ENCODE peak calls at places on chromosomes 7 and 10, in eight cellular contexts. L is effector CD4-positive, alpha-beta T cell; S is SK-N-SH; I is smooth muscle cell of the brain vasculature; R is NCI-H69; Q is fibroblast of mammary gland; P is AG10803; A is Caco-2. F is an unnamed sample.

GRCh38 chr10:91552706-91553105 is 80.2 kb downstream of the PPP1R3C start:
- DNase-seq in L (no peak), S (no peak), I (no peak), R (peak; percentile 41), Q (peak; percentile 27), P (peak; percentile 34), A (no peak), F (peak; percentile 54)

GRCh38 chr10:133178357-133179127 is 18.5 kb downstream of the KNDC1 start:
- DNase-seq in L (no peak), S (no peak), I (no peak), R (no peak), Q (no peak), P (no peak), A (no peak), F (no peak)

GRCh38 chr7:149881328-149882263 is 7.8 kb downstream of the ATP6V0E2 start:
- DNase-seq in L (no peak), S (no peak), I (no peak), R (no peak), Q (no peak), P (no peak), A (peak; percentile 23), F (no peak)

GRCh38 chr10:86536294-86536861 is 14.8 kb upstream of the WAPL start:
- DNase-seq in L (peak; percentile 35), S (no peak), I (no peak), R (no peak), Q (no peak), P (no peak), A (no peak), F (no peak)

GRCh38 chr7:158300427-158300826 is 287.2 kb downstream of the PTPRN2 start:
- DNase-seq in L (no peak), S (no peak), I (no peak), R (no peak), Q (no peak), P (no peak), A (no peak), F (no peak)

GRCh38 chr10:5447071-5447470 is 34.7 kb downstream of the NET1 start:
- DNase-seq in L (no peak), S (no peak), I (no peak), R (no peak), Q (peak; percentile 48), P (peak; percentile 40), A (no peak), F (no peak)

GRCh38 chr10:34864156-34865075 is 49.3 kb upstream of the PARD3 start:
- DNase-seq in L (no peak), S (no peak), I (no peak), R (peak; percentile 34), Q (peak; percentile 7), P (no peak), A (no peak), F (no peak)

GRCh38 chr10:24834869-24835268 is 111.2 kb upstream of the ARHGAP21 start:
- DNase-seq in L (no peak), S (no peak), I (no peak), R (no peak), Q (no peak), P (no peak), A (no peak), F (no peak)

GRCh38 chr7:33873518-33873917 is 31.8 kb upstream of the BMPER start:
- DNase-seq in L (no peak), S (no peak), I (no peak), R (no peak), Q (no peak), P (peak; percentile 64), A (no peak), F (no peak)

GRCh38 chr10:82358486-82359097 is 483.6 kb downstream of the NRG3 start:
- DNase-seq in L (no peak), S (no peak), I (no peak), R (no peak), Q (peak; percentile 14), P (peak; percentile 1), A (no peak), F (no peak)

GRCh38 chr7:159036916-159037605 is 107.6 kb downstream of the VIPR2 start:
- DNase-seq in L (no peak), S (no peak), I (no peak), R (peak; percentile 16), Q (no peak), P (no peak), A (no peak), F (peak; percentile 26)

GRCh38 chr7:3520206-3520605 is 219.2 kb downstream of the SDK1 start:
- DNase-seq in L (no peak), S (no peak), I (no peak), R (peak; percentile 93), Q (no peak), P (no peak), A (no peak), F (peak; percentile 94)

GRCh38 chr10:83373659-83374058 is 765.6 kb upstream of the GHITM start:
- DNase-seq in L (no peak), S (peak; percentile 20), I (no peak), R (peak; percentile 66), Q (no peak), P (peak; percentile 17), A (no peak), F (no peak)

GRCh38 chr10:22833781-22834180 is 94.1 kb upstream of the ARMC3 start:
- DNase-seq in L (no peak), S (no peak), I (no peak), R (no peak), Q (no peak), P (no peak), A (no peak), F (no peak)